ENCODE peak calls at places on chromosomes 13 and 19, in seven cellular contexts. J is coronary artery, U is WTC11, D is HAP-1, P is EH, F is cardiac fibroblast, T is ureter. A is an unnamed sample.

GRCh38 chr13:113882266-113882627 is 18.4 kb upstream of the GAS6 start:
- DNase-seq in J (no peak), U (no peak), D (no peak), P (no peak), F (peak; percentile 26), T (no peak), A (no peak)

GRCh38 chr13:93614776-93615175 is 388.2 kb downstream of the GPC6 start:
- DNase-seq in J (no peak), U (no peak), D (no peak), P (no peak), F (no peak), T (no peak), A (no peak)

GRCh38 chr13:75687145-75687763 is 51.1 kb downstream of the LMO7 start:
- DNase-seq in J (no peak), U (no peak), D (peak; percentile 37), P (peak; percentile 62), F (peak; percentile 72), T (no peak), A (no peak)

GRCh38 chr19:52237771-52238400 is 31.5 kb upstream of the ZNF766 start:
- DNase-seq in J (no peak), U (peak; percentile 59), D (peak; percentile 38), P (peak; percentile 72), F (peak; percentile 76), T (peak; percentile 59), A (peak; percentile 50)

GRCh38 chr19:19588546-19588945 is 29.9 kb downstream of the PBX4 start:
- DNase-seq in J (no peak), U (no peak), D (no peak), P (peak; percentile 22), F (no peak), T (no peak), A (no peak)

GRCh38 chr13:97809576-97809975 is 143.9 kb upstream of the IPO5 start:
- DNase-seq in J (no peak), U (no peak), D (no peak), P (no peak), F (peak; percentile 41), T (no peak), A (no peak)

GRCh38 chr13:97468331-97468730 is 34.4 kb downstream of the RAP2A start:
- DNase-seq in J (no peak), U (no peak), D (no peak), P (no peak), F (peak; percentile 91), T (no peak), A (no peak)

GRCh38 chr19:18898081-18898532 is 2.1 kb upstream of the CERS1 start:
- DNase-seq in J (no peak), U (no peak), D (no peak), P (no peak), F (peak; percentile 39), T (no peak), A (no peak)

GRCh38 chr13:25447396-25447795 is 75.6 kb downstream of the ATP8A2 start:
- DNase-seq in J (no peak), U (no peak), D (no peak), P (no peak), F (no peak), T (no peak), A (no peak)

GRCh38 chr13:105918842-105919741 is 616.4 kb downstream of the EFNB2 start:
- DNase-seq in J (no peak), U (no peak), D (no peak), P (peak; percentile 83), F (peak; percentile 57), T (peak; percentile 77), A (peak; percentile 11)

GRCh38 chr19:11092181-11092538 is 2.9 kb downstream of the LDLR start:
- DNase-seq in J (no peak), U (no peak), D (no peak), P (peak; percentile 61), F (peak; percentile 74), T (no peak), A (no peak)

GRCh38 chr19:14090509-14091085 is at the start of gene SAMD1:
- DNase-seq in J (peak; percentile 91), U (peak; percentile 81), D (peak; percentile 79), P (peak; percentile 87), F (peak; percentile 97), T (peak; percentile 90), A (peak; percentile 58)

GRCh38 chr19:31356587-31357314 is 7.5 kb upstream of the TSHZ3 start:
- DNase-seq in J (no peak), U (peak; percentile 84), D (peak; percentile 65), P (no peak), F (no peak), T (no peak), A (no peak)

GRCh38 chr19:45824041-45824471 is 8.9 kb upstream of the RSPH6A start:
- DNase-seq in J (no peak), U (no peak), D (no peak), P (no peak), F (no peak), T (no peak), A (no peak)

GRCh38 chr19:16591803-16592556 is 19.8 kb upstream of the SLC35E1 start:
- DNase-seq in J (no peak), U (no peak), D (no peak), P (no peak), F (no peak), T (no peak), A (no peak)

GRCh38 chr19:18587962-18588610 is 512 bp upstream of the REX1BD start:
- DNase-seq in J (no peak), U (no peak), D (no peak), P (no peak), F (no peak), T (no peak), A (no peak)

GRCh38 chr13:92303428-92303827 is 905.0 kb downstream of the GPC5 start:
- DNase-seq in J (no peak), U (no peak), D (no peak), P (no peak), F (peak; percentile 91), T (no peak), A (no peak)

A was measured in neural crest cell.